ENCODE peak calls at places on chromosomes 4 and X, in four cellular contexts. X, O, G and Q are unnamed samples.

GRCh38 chr4:13470379-13470778 is 13.8 kb downstream of the RAB28 start:
- DNase-seq in X (no peak), O (no peak), G (no peak), Q (no peak)

GRCh38 chr4:105520819-105521790 is 31.3 kb upstream of the ARHGEF38 start:
- DNase-seq in X (no peak), O (peak; percentile 45), G (peak; percentile 35), Q (peak; percentile 21)

GRCh38 chrX:69016220-69016941 is 148.9 kb downstream of the PJA1 start:
- DNase-seq in X (no peak), O (no peak), G (no peak), Q (no peak)

GRCh38 chrX:40448793-40449192 is 132.0 kb upstream of the ATP6AP2 start:
- DNase-seq in X (no peak), O (peak; percentile 62), G (no peak), Q (no peak)

GRCh38 chr4:89434364-89434988 is 126.9 kb upstream of the GPRIN3 start:
- DNase-seq in X (no peak), O (no peak), G (no peak), Q (peak; percentile 6)

GRCh38 chr4:6272863-6273660 is 3.4 kb downstream of the WFS1 start:
- DNase-seq in X (no peak), O (no peak), G (peak; percentile 70), Q (peak; percentile 45)

GRCh38 chr4:113945906-113946305 is 33.5 kb downstream of the ARSJ start:
- DNase-seq in X (no peak), O (no peak), G (no peak), Q (no peak)

GRCh38 chrX:112834016-112834855 is 6.4 kb downstream of the AMOT start:
- DNase-seq in X (no peak), O (no peak), G (no peak), Q (no peak)

GRCh38 chr4:112517911-112518310 is 1.9 kb upstream of the NEUROG2 start:
- DNase-seq in X (no peak), O (no peak), G (no peak), Q (no peak)

GRCh38 chrX:31266172-31267076 is 194.6 kb upstream of the FTHL17 start:
- DNase-seq in X (no peak), O (peak; percentile 63), G (peak; percentile 25), Q (no peak)

GRCh38 chr4:74386159-74386558 is 21.2 kb downstream of the EREG start:
- DNase-seq in X (no peak), O (no peak), G (no peak), Q (no peak)

GRCh38 chrX:108020631-108021030 is 24.2 kb upstream of the VSIG1 start:
- DNase-seq in X (no peak), O (peak; percentile 19), G (no peak), Q (peak; percentile 46)

GRCh38 chrX:105821471-105822081 is 763 bp upstream of the NRK start:
- DNase-seq in X (no peak), O (no peak), G (no peak), Q (no peak)

GRCh38 chr4:130028552-130028951 is 932.6 kb downstream of the C4orf33 start:
- DNase-seq in X (no peak), O (no peak), G (no peak), Q (no peak)

GRCh38 chrX:48458711-48459110 is 11.3 kb downstream of the SLC38A5 start:
- DNase-seq in X (no peak), O (no peak), G (no peak), Q (no peak)

GRCh38 chrX:3263681-3264126 is 82.7 kb downstream of the MXRA5 start:
- DNase-seq in X (no peak), O (no peak), G (no peak), Q (peak; percentile 7)

GRCh38 chr4:26032572-26033320 is 118.7 kb downstream of the SMIM20 start:
- DNase-seq in X (no peak), O (no peak), G (peak; percentile 61), Q (no peak)

GRCh38 chrX:73131877-73132276 is 52.6 kb upstream of the PABPC1L2A start:
- DNase-seq in X (no peak), O (no peak), G (no peak), Q (no peak)

GRCh38 chr4:142940614-142941013 is 94.5 kb upstream of the INPP4B start:
- DNase-seq in X (no peak), O (no peak), G (no peak), Q (no peak)

GRCh38 chr4:56741595-56741994 is 60.5 kb upstream of the HOPX start:
- DNase-seq in X (no peak), O (no peak), G (no peak), Q (no peak)

GRCh38 chrX:151609222-151609621 is 45.7 kb downstream of the PASD1 start:
- DNase-seq in X (no peak), O (no peak), G (peak; percentile 22), Q (no peak)

GRCh38 chr4:22485751-22486150 is 30.1 kb downstream of the ADGRA3 start:
- DNase-seq in X (no peak), O (no peak), G (no peak), Q (no peak)

GRCh38 chr4:45477311-45477733 is 646.5 kb downstream of the GABRG1 start:
- DNase-seq in X (no peak), O (no peak), G (no peak), Q (no peak)

GRCh38 chr4:91989914-91990313 is 313.9 kb upstream of the GRID2 start:
- DNase-seq in X (no peak), O (no peak), G (no peak), Q (no peak)

GRCh38 chr4:46975841-46976551 is 17.4 kb downstream of the GABRA4 start:
- DNase-seq in X (no peak), O (no peak), G (no peak), Q (no peak)

GRCh38 chr4:113961322-113961698 is 18.1 kb downstream of the ARSJ start:
- DNase-seq in X (no peak), O (no peak), G (no peak), Q (peak; percentile 10)

GRCh38 chr4:140044314-140044991 is 109.5 kb downstream of the MAML3 start:
- DNase-seq in X (no peak), O (no peak), G (no peak), Q (no peak)

GRCh38 chrX:115940888-115941332 is 229.6 kb upstream of the AGTR2 start:
- DNase-seq in X (peak; percentile 17), O (peak; percentile 32), G (peak; percentile 83), Q (no peak)

GRCh38 chrX:80021611-80022010 is 7.1 kb downstream of the TBX22 start:
- DNase-seq in X (no peak), O (no peak), G (no peak), Q (no peak)

GRCh38 chr4:41160010-41160789 is 54.1 kb downstream of the APBB2 start:
- DNase-seq in X (peak; percentile 27), O (no peak), G (no peak), Q (peak; percentile 80)

GRCh38 chrX:51643377-51643776 is 24.7 kb upstream of the CENPVL3 start:
- DNase-seq in X (no peak), O (no peak), G (no peak), Q (no peak)

GRCh38 chrX:51641421-51642021 is 22.8 kb upstream of the CENPVL3 start:
- DNase-seq in X (no peak), O (peak; percentile 17), G (peak; percentile 12), Q (peak; percentile 2)
- TF ChIP-seq PHF8 in X (no peak), O (no peak), G (no peak), Q (no peak)

DNA sequence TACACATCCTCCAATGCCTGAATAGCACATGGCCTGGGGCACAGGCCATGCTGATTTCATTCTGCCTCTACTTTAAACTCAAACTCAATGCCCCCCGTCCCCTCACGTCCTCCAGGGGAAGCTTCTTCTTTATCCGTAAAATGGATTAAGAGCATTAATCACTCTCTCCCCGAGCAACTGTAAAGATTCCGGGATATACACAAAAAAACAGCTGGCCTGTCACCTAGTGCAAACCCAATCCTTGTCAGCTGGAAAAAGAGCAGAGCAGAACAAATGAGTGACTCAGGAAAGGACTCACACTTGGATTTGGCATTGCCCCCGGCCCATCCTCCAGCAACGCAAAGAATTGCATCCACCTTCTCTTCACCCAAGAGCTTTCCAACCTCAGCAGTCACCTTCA is 7.8 kb downstream of the QDPR start:
- DNase-seq in X (no peak), O (no peak), G (no peak), Q (no peak)
- TF ChIP-seq PHF8 in X (no peak), O (no peak), G (no peak), Q (no peak)

GRCh38 chr4:123666486-123666885 is 269.9 kb downstream of the SPRY1 start:
- DNase-seq in X (no peak), O (no peak), G (no peak), Q (no peak)

GRCh38 chr4:123659262-123659661 is 262.7 kb downstream of the SPRY1 start:
- DNase-seq in X (no peak), O (no peak), G (peak; percentile 93), Q (no peak)

GRCh38 chr4:123662827-123663226 is 266.2 kb downstream of the SPRY1 start:
- DNase-seq in X (no peak), O (no peak), G (no peak), Q (no peak)

GRCh38 chr4:123659759-123660158 is 263.2 kb downstream of the SPRY1 start:
- DNase-seq in X (no peak), O (peak; percentile 10), G (peak; percentile 39), Q (peak; percentile 12)

GRCh38 chr4:123661080-123661737 is 264.6 kb downstream of the SPRY1 start:
- DNase-seq in X (no peak), O (peak; percentile 14), G (no peak), Q (peak; percentile 10)
- TF ChIP-seq PHF8 in X (no peak), O (no peak), G (no peak), Q (no peak)

GRCh38 chrX:155127940-155128339 is 56.6 kb downstream of the BRCC3 start:
- DNase-seq in X (no peak), O (no peak), G (no peak), Q (no peak)
- TF ChIP-seq PHF8 in X (no peak), O (no peak), G (no peak), Q (no peak)

DNA sequence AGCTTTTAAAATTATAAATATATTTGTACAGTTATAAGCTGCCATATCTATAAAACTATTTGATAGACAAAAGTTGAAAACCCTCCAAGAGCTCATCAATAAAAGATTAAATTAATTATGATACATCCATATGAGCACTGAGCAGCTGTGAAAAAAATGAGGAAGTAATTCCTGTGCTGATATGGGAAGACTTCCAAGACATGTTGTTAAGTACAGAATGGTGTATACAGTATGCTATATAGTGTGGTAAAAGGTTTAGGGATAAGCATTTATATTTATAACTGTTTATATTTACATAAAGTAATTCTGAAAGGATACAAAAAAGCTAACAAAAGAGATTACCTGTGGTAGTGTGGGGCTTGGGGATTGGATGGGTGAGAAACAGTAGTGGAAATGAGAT is 92.8 kb upstream of the BMP2K start:
- DNase-seq in X (no peak), O (no peak), G (no peak), Q (no peak)
- TF ChIP-seq PHF8 in X (no peak), O (no peak), G (no peak), Q (no peak)

DNA sequence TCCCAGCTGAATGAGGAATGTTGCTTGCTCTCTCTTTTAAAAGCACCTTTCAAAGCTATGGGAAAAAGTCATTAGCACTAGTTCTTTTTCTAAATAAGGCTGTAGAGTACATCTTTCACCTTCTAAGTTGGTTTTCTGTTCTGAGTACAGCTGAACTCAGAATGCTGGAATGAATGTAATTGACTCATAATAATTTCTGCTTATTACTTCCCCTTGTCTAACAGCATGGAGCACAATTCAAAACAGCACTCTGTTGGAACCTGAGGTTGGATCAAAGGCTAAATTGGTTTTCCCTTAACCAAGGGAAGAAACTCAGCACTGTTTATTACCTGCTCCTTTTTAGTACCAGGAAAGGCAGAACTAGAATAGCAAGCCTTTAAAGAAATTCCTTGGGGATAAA is 33.5 kb upstream of the CYP2U1 start:
- DNase-seq in X (no peak), O (no peak), G (no peak), Q (no peak)
- TF ChIP-seq PHF8 in X (no peak), O (no peak), G (no peak), Q (no peak)